ENCODE peak calls at places on chromosomes 13 and 19, in eight cellular contexts. P is iPS-NIHi11, C is NCI-H187 treated with DMSO at 0.1 percent for 48 hours, T is AG08396, O is adrenal gland, K is left lung, S is IMR-90, J is T-cell. Z is an unnamed sample.
A peak's percentile ranks its signal among the peaks of the same experiment; 100 is the strongest.

GRCh38 chr19:56105090-56105701 is 15.9 kb downstream of the ZNF787 start:
- DNase-seq in O (peak; percentile 92), P (peak; percentile 89), T (peak; percentile 84), S (peak; percentile 33), C (no peak), K (peak; percentile 84), J (peak; percentile 51), Z (peak; percentile 89)

GRCh38 chr19:39166571-39167391 is 30.0 kb upstream of the NCCRP1 start:
- DNase-seq in J (no peak), C (no peak), S (no peak), O (peak; percentile 95), K (peak; percentile 88), P (peak; percentile 57), T (no peak), Z (peak; percentile 88)

GRCh38 chr19:49807174-49807830 is 5.8 kb downstream of the FUZ start:
- DNase-seq in J (peak; percentile 3), P (no peak), C (no peak), S (no peak), O (no peak), K (no peak), T (no peak), Z (no peak)

GRCh38 chr13:43390101-43390500 is 366.7 kb downstream of the DNAJC15 start:
- DNase-seq in J (no peak), S (peak; percentile 68), T (no peak), K (no peak), P (no peak), C (no peak), O (no peak), Z (no peak)

GRCh38 chr13:45370922-45371406 is 30.0 kb upstream of the TPT1 start:
- DNase-seq in C (no peak), T (peak; percentile 90), P (peak; percentile 91), K (peak; percentile 59), O (peak; percentile 70), J (peak; percentile 36), S (peak; percentile 84), Z (peak; percentile 71)

GRCh38 chr19:58033741-58034475 is at the start of gene ZSCAN1:
- DNase-seq in J (peak; percentile 62), S (peak; percentile 41), P (peak; percentile 86), T (peak; percentile 95), C (no peak), K (peak; percentile 83), O (peak; percentile 92), Z (peak; percentile 66)

GRCh38 chr13:110887955-110888333 is 26.9 kb downstream of the ANKRD10 start:
- DNase-seq in K (no peak), S (no peak), J (no peak), P (no peak), C (no peak), T (no peak), O (no peak), Z (no peak)

GRCh38 chr13:30234763-30235162 is 72.6 kb downstream of the KATNAL1 start:
- DNase-seq in C (no peak), J (no peak), T (no peak), K (no peak), P (no peak), S (no peak), O (no peak), Z (no peak)

Z was measured in transverse colon.